ENCODE peak calls at places on chromosomes 16 and 17, in ten cellular contexts. X is uterus; F is CD8-positive, alpha-beta T cell; U is cardiac muscle cell; Q is stomach; W is Peyer's patch; O is left ventricle myocardium inferior; L is lung; E is CD8-positive, alpha-beta memory T cell; Y is neuronal stem cell. M is an unnamed sample. For H3K4me1 and H3K27me3, the result is how much of the 10 kb centered on the place peaks cover.

GRCh38 chr17:19258371-19258770 is 21.2 kb downstream of the EPN2 start:
- DNase-seq in Q (no peak), E (no peak), U (no peak), Y (no peak), O (no peak), F (no peak), W (no peak), X (no peak), L (no peak), M (no peak)

GRCh38 chr17:83199500-83200201 is 120.2 kb downstream of the METRNL start:
- DNase-seq in Q (peak), L (peak), E (peak), O (peak), W (no peak), U (no peak), F (peak), X (peak), Y (no peak), M (no peak)

GRCh38 chr17:41060052-41060604 is at the start of gene KRTAP2-3:
- DNase-seq in Q (no peak), E (no peak), U (peak), Y (no peak), X (no peak), O (no peak), F (no peak), L (no peak), W (no peak), M (peak)

GRCh38 chr16:48538746-48539484 is 71.1 kb downstream of the N4BP1 start:
- DNase-seq in E (no peak), W (no peak), Y (no peak), U (no peak), F (peak), X (no peak), Q (no peak), L (no peak), O (no peak), M (no peak)

GRCh38 chr17:75135946-75136345 is 4.4 kb upstream of the NT5C start:
- DNase-seq in Y (no peak), W (no peak), L (no peak), E (no peak), Q (no peak), X (no peak), F (no peak), U (no peak), O (no peak), M (no peak)

GRCh38 chr16:22300427-22301071 is 3.3 kb downstream of the POLR3E start:
- DNase-seq in F (peak), L (peak), U (peak), E (peak), Y (no peak), O (peak), X (no peak), W (peak), Q (peak), M (peak)

GRCh38 chr17:54901230-54901847 is 687 bp downstream of the TOM1L1 start:
- DNase-seq in X (no peak), O (no peak), U (peak), Q (no peak), L (peak), E (no peak), F (no peak), W (no peak), Y (no peak), M (peak)

GRCh38 chr17:7852919-7853692 is 1.8 kb upstream of the TMEM88 start:
- DNase-seq in E (no peak), O (no peak), L (no peak), X (peak), Y (no peak), F (no peak), Q (no peak), U (no peak), W (no peak), M (no peak)

GRCh38 chr17:57567278-57567677 is 177.8 kb downstream of the CCDC182 start:
- DNase-seq in Q (no peak), U (no peak), Y (no peak), X (no peak), O (peak), E (no peak), L (no peak), W (no peak), F (no peak), M (no peak)

GRCh38 chr17:73166731-73167581 is 2.1 kb downstream of the SSTR2 start:
- DNase-seq in Y (no peak), U (no peak), X (no peak), L (no peak), E (no peak), O (no peak), W (no peak), F (no peak), Q (no peak), M (no peak)

GRCh38 chr17:77527836-77528505 is 387.2 kb downstream of the SEC14L1 start:
- DNase-seq in X (no peak), U (no peak), W (no peak), F (no peak), L (no peak), Q (peak), O (no peak), E (no peak), Y (no peak), M (no peak)

GRCh38 chr17:18166894-18167293 is 16.7 kb upstream of the ALKBH5 start:
- DNase-seq in O (no peak), L (no peak), F (no peak), Q (peak), W (no peak), Y (no peak), E (no peak), X (no peak), U (no peak), M (no peak)

GRCh38 chr17:27442702-27443101 is 13.5 kb upstream of the KSR1 start:
- DNase-seq in U (no peak), Q (no peak), O (no peak), W (no peak), E (no peak), X (no peak), L (no peak), Y (no peak), F (no peak), M (no peak)

GRCh38 chr17:7834554-7834890 is 505 bp downstream of the KDM6B start:
- DNase-seq in F (no peak), U (no peak), L (peak), O (peak), W (peak), X (peak), Q (peak), E (no peak), Y (peak), M (peak)

GRCh38 chr17:47253541-47254402 is at the start of gene ITGB3:
- DNase-seq in Q (peak), L (peak), W (peak), X (peak), O (peak), E (peak), U (peak), Y (peak), F (peak), M (peak)

GRCh38 chr16:88034770-88035169 is 83.5 kb downstream of the BANP start:
- DNase-seq in L (no peak), Q (no peak), X (no peak), F (no peak), O (no peak), W (no peak), Y (no peak), E (no peak), U (no peak), M (no peak)

GRCh38 chr16:66020642-66021041 is 345.8 kb upstream of the CDH5 start:
- DNase-seq in L (no peak), O (no peak), W (no peak), U (peak), Y (no peak), F (no peak), Q (no peak), X (no peak), E (no peak), M (peak)

GRCh38 chr16:519841-520687 is 7.4 kb upstream of the CAPN15 start:
- DNase-seq in Q (no peak), L (no peak), O (no peak), E (no peak), X (no peak), Y (no peak), F (no peak), U (no peak), W (no peak), M (no peak)

GRCh38 chr16:89867918-89868317 is 5.5 kb upstream of the TCF25 start:
- DNase-seq in F (no peak), E (no peak), L (no peak), O (no peak), Q (no peak), U (no peak), X (no peak), Y (no peak), W (no peak), M (no peak)

GRCh38 chr16:81456523-81457325 is 12.1 kb downstream of the CMIP start:
- DNase-seq in X (no peak), W (peak), U (no peak), Y (no peak), E (no peak), O (no peak), Q (peak), L (no peak), F (no peak), M (no peak)
- H3K4me1 ChIP-seq in X (under half), W (under half), U (under half), Y (under half), E (under half), O (half or more), Q (under half), L (under half), F (under half), M (under half)

GRCh38 chr17:4607773-4608187 is 23.5 kb downstream of the SMTNL2 start:
- DNase-seq in O (peak), Q (peak), F (no peak), E (no peak), U (peak), Y (no peak), X (peak), W (no peak), L (peak), M (peak)
- H3K27me3 ChIP-seq in O (under half), Q (under half), F (under half), E (under half), U (under half), Y (under half), X (under half), W (under half), L (under half), M (under half)

GRCh38 chr17:35540589-35541404 is 3.3 kb upstream of the SLFN12L start:
- DNase-seq in Q (peak), W (no peak), Y (no peak), U (peak), X (peak), O (peak), F (peak), E (peak), L (peak), M (peak)
- H3K4me1 ChIP-seq in Q (under half), W (under half), Y (under half), U (under half), X (under half), O (under half), F (under half), E (under half), L (under half), M (under half)

DNA sequence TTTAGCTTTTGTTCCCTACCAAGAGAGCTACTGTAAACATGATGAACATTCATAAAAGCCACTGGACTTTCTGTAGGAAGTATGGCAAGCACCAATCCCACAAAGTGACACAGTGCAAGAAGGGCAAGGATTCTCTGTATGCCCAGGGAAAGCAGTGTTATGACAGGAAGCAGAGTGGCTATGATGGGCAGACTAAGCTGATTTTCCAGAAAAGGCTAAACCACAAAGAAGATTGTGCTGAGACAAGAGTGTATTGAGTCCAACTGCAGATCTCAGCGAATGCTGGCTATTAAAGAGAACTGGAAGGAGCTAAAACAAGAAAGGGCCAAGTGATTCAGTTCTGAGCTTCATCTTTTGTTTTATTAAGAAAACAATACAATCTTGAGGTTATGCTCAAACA is 60.5 kb upstream of the EFCAB3 start:
- DNase-seq in X (no peak), F (no peak), Y (no peak), L (no peak), U (no peak), Q (no peak), W (no peak), O (no peak), E (no peak), M (no peak)
- H3K27me3 ChIP-seq in X (under half), F (under half), Y (under half), L (under half), U (under half), Q (under half), W (under half), O (under half), E (under half), M (under half)

GRCh38 chr17:44002141-44002848 is 2.1 kb upstream of the NAGS start:
- DNase-seq in U (peak), O (no peak), X (no peak), E (no peak), Y (no peak), L (no peak), Q (no peak), F (no peak), W (no peak), M (peak)
- H3K4me1 ChIP-seq in U (under half), O (under half), X (under half), E (under half), Y (under half), L (under half), Q (under half), F (under half), W (under half), M (under half)

M was measured in adipocyte.